ENCODE peak calls at places on chromosomes 11 and 22, in five cellular contexts. R is A549, G is IMR-90, U is K562, X is GM12878. Z is an unnamed sample.

GRCh38 chr11:133520707-133521106 is 11.6 kb downstream of the OPCML start:
- DNase-seq in U (no peak), X (no peak), G (no peak), R (peak; percentile 1), Z (no peak)

GRCh38 chr11:105968021-105968697 is 53.9 kb downstream of the MSANTD4 start:
- DNase-seq in X (no peak), R (no peak), G (peak; percentile 70), U (no peak), Z (no peak)

GRCh38 chr22:49576241-49577141 is 251.2 kb downstream of the BRD1 start:
- DNase-seq in G (no peak), X (no peak), U (no peak), R (no peak), Z (peak; percentile 9)

GRCh38 chr11:118909619-118910308 is 16.0 kb downstream of the BCL9L start:
- DNase-seq in U (no peak), X (no peak), R (no peak), G (no peak), Z (no peak)

GRCh38 chr11:70021586-70021985 is 56.5 kb upstream of the ANO1 start:
- DNase-seq in R (no peak), G (no peak), U (no peak), X (no peak), Z (no peak)

GRCh38 chr11:69928124-69928523 is 108.9 kb upstream of the FGF3 start:
- DNase-seq in X (no peak), R (no peak), U (no peak), G (no peak), Z (no peak)

GRCh38 chr22:42414565-42415298 is 17.5 kb downstream of the NFAM1 start:
- DNase-seq in X (no peak), R (no peak), U (no peak), G (no peak), Z (no peak)

GRCh38 chr11:123299721-123300120 is 104.7 kb upstream of the CLMP start:
- DNase-seq in U (no peak), X (no peak), G (no peak), R (no peak), Z (no peak)

GRCh38 chr22:42346722-42347121 is 76.3 kb upstream of the TCF20 start:
- DNase-seq in R (no peak), X (no peak), G (no peak), U (no peak), Z (no peak)

GRCh38 chr22:44195189-44195871 is 14.6 kb downstream of the PARVG start:
- DNase-seq in R (no peak), U (no peak), X (no peak), G (no peak), Z (no peak)

GRCh38 chr22:29691636-29692326 is 28.0 kb upstream of the CABP7 start:
- DNase-seq in U (no peak), X (no peak), R (no peak), G (no peak), Z (no peak)

GRCh38 chr22:44360686-44361381 is 48.1 kb upstream of the SHISAL1 start:
- DNase-seq in X (no peak), R (peak; percentile 82), U (no peak), G (peak; percentile 80), Z (no peak)

GRCh38 chr11:8092587-8093424 is 11.8 kb downstream of the TUB start:
- DNase-seq in G (peak; percentile 66), R (peak; percentile 66), U (peak; percentile 88), X (no peak), Z (peak; percentile 90)

GRCh38 chr11:75719639-75720239 is 2.1 kb downstream of the MOGAT2 start:
- DNase-seq in X (no peak), G (no peak), R (no peak), U (no peak), Z (no peak)

GRCh38 chr22:17974703-17975372 is 49.5 kb downstream of the MICAL3 start:
- DNase-seq in X (peak; percentile 62), R (no peak), U (no peak), G (no peak), Z (no peak)

GRCh38 chr11:130476922-130477491 is 28.6 kb downstream of the ADAMTS15 start:
- DNase-seq in R (no peak), X (no peak), G (no peak), U (no peak), Z (peak; percentile 21)

GRCh38 chr11:8183136-8183535 is 14.3 kb upstream of the RIC3 start:
- DNase-seq in G (no peak), U (no peak), X (no peak), R (no peak), Z (no peak)

GRCh38 chr11:124586247-124586860 is 16.6 kb downstream of the OR8A1 start:
- DNase-seq in U (peak; percentile 46), R (peak; percentile 50), X (no peak), G (peak; percentile 66), Z (peak; percentile 32)

GRCh38 chr11:12329797-12330196 is 47.6 kb upstream of the PARVA start:
- DNase-seq in U (no peak), G (no peak), R (no peak), X (no peak), Z (no peak)

GRCh38 chr11:25515576-25515975 is 816.4 kb upstream of the ANO3 start:
- DNase-seq in X (no peak), R (no peak), U (no peak), G (no peak), Z (no peak)

GRCh38 chr22:25898707-25899365 is 156.8 kb downstream of the MYO18B start:
- DNase-seq in G (no peak), U (peak; percentile 22), X (no peak), R (peak; percentile 14), Z (no peak)

GRCh38 chr11:107457205-107457557 is 444 bp downstream of the CWF19L2 start:
- DNase-seq in U (no peak), R (no peak), X (no peak), G (peak; percentile 1), Z (peak; percentile 15)

GRCh38 chr11:63907808-63908530 is 9.0 kb downstream of the RCOR2 start:
- DNase-seq in R (no peak), U (no peak), X (no peak), G (no peak), Z (no peak)

GRCh38 chr11:8167796-8168195 is 1.0 kb downstream of the RIC3 start:
- DNase-seq in X (no peak), G (peak; percentile 11), R (no peak), U (no peak), Z (no peak)

GRCh38 chr11:118918128-118918685 is 7.5 kb downstream of the BCL9L start:
- DNase-seq in X (no peak), U (peak; percentile 71), R (peak; percentile 95), G (peak; percentile 91), Z (peak; percentile 53)

GRCh38 chr22:46149493-46149997 is 781 bp upstream of the PPARA start:
- DNase-seq in X (no peak), U (peak; percentile 11), R (no peak), G (no peak), Z (no peak)

GRCh38 chr22:39414886-39415285 is 15.3 kb downstream of the TAB1 start:
- DNase-seq in X (no peak), R (no peak), U (no peak), G (no peak), Z (no peak)

GRCh38 chr11:109783842-109784241 is 309.4 kb upstream of the ZC3H12C start:
- DNase-seq in R (no peak), G (no peak), U (no peak), X (peak; percentile 15), Z (peak; percentile 4)

GRCh38 chr11:91966368-91966767 is 258.2 kb upstream of the FAT3 start:
- DNase-seq in U (no peak), X (no peak), R (no peak), G (no peak), Z (no peak)

GRCh38 chr11:87265132-87265531 is 227.4 kb downstream of the TMEM135 start:
- DNase-seq in X (no peak), G (peak; percentile 71), R (no peak), U (no peak), Z (no peak)

DNA sequence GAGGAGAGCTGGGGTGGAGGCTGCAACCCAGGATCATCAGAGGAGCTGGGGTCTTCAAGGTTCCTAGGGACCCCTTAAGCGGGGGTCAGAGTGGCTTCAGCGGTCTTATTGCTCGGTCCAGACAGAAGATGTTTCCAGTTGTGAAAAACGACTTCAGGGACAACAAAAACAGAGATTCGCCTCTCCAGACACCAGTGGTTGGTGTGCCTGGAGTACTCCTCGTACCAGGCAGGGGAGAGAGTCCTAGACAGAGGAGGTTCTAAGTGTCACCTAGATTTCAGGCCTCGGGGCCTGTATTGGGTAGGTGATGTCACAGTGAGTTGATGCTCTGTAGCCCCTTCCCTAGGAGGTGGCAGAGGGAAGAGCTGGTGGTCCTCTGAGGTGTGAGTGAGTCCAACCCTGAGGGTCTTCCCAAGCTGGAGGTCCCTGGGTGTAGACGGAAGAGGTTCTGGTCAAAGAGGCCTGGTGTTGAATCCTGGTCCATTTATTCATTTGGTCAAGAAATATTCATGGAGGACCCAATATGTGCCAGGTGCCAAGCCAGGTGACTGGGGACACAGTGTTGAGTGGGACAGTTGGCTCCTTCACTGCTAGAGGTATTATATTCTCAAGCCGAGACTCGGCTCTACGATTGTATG is 4.4 kb upstream of the IGLL5 start:
- DNase-seq in X (no peak), R (no peak), U (peak; percentile 54), G (no peak), Z (no peak)
- H3K4me1 ChIP-seq in X (no peaks in the 10 kb centered on the region), R (no peaks in the 10 kb centered on the region), U (peaks cover 9% of the 10 kb centered on the region), G (no peaks in the 10 kb centered on the region), Z (peaks cover 33% of the 10 kb centered on the region)

GRCh38 chr11:14042686-14043440 is 80.3 kb downstream of the SPON1 start:
- DNase-seq in U (no peak), X (no peak), G (no peak), R (no peak), Z (no peak)
- TF ChIP-seq RCOR1 in U (no peak), X (no peak), G (no peak), R (no peak), Z (no peak)

GRCh38 chr11:33725496-33725895 is 10.7 kb downstream of the CD59 start:
- DNase-seq in U (no peak), X (no peak), R (no peak), G (no peak), Z (no peak)
- H3K4me1 ChIP-seq in U (peaks cover 27% of the 10 kb centered on the region), X (peaks cover 24% of the 10 kb centered on the region), R (peaks cover 54% of the 10 kb centered on the region), G (peaks cover 37% of the 10 kb centered on the region), Z (peaks cover 1% of the 10 kb centered on the region)

GRCh38 chr11:60871378-60872061 is 4.2 kb downstream of the ZP1 start:
- DNase-seq in G (peak; percentile 42), X (no peak), R (no peak), U (no peak), Z (peak; percentile 29)
- TF ChIP-seq RCOR1 in G (no peak), X (no peak), R (no peak), U (no peak), Z (no peak)

DNA sequence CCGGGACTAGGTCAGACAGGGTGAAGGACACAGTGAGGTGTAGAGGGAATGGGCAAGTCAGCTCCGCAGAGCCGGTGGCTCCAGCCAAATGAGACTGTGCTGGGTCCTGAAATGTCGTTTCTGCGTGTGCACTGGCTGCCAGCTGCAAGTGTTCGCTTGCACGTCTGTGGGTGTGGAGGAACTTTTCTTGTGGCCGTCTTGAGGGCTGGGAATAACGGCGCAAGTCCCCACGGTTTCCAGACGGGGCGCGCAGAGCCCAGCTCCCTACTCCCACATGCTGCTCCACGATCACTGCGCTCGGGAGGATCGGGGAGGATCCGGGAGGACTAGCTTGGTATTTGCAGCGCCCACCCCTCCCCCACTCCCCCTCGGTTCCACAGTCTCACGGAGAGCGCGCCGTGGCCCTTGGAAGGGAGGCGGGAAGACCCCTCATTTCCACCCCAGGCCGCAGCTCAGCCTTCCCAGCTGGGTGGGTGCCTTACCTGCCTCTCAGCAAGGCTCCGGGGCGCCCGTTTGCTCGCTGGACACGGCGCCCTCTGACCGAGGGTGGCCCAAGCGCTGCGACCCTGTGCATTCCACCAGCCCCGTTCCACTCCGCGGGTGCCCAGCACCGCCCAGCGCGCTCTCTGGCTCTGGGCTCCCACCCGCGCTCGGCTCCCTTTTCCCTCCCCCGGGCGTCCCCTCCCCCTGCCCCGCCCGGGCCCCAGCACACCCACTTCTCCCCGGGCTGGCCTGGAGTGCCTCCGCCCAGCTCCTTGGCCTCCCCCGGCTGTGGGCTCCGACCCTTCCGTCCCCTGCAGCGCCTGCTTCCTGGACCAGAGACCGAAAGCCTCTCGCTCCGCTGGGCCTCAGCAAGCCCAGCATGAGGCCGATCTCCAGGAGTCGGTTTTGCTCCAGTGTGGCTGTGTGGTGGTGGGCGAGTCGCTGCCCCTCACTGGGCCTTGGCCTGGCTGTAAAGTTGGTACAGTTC is at the start of gene KCNE3:
- DNase-seq in X (no peak), G (no peak), U (peak; percentile 87), R (no peak), Z (no peak)
- H3K4me1 ChIP-seq in X (no peaks in the 10 kb centered on the region), G (no peaks in the 10 kb centered on the region), U (peaks cover 20% of the 10 kb centered on the region), R (peaks cover 10% of the 10 kb centered on the region), Z (no peaks in the 10 kb centered on the region)